ENCODE peak calls at places on chromosomes 3 and 15, in eight cellular contexts. V, Z, P, K, L, M, U and T are unnamed samples.

GRCh38 chr3:126419151-126419703 is 24.5 kb downstream of the CFAP100 start:
- DNase-seq in V (no peak), Z (no peak), P (peak; percentile 20), K (no peak), L (peak; percentile 34), M (no peak), U (no peak), T (no peak)

GRCh38 chr15:29449136-29449535 is 179.5 kb upstream of the NSMCE3 start:
- DNase-seq in V (no peak), Z (no peak), P (no peak), K (peak; percentile 13), L (no peak), M (no peak), U (no peak), T (no peak)

GRCh38 chr15:83654379-83655236 is 685 bp downstream of the ADAMTSL3 start:
- DNase-seq in V (peak; percentile 74), Z (no peak), P (peak; percentile 28), K (no peak), L (peak; percentile 82), M (no peak), U (no peak), T (no peak)

GRCh38 chr15:73941044-73941443 is 14.8 kb downstream of the LOXL1 start:
- DNase-seq in V (peak; percentile 26), Z (no peak), P (no peak), K (peak; percentile 14), L (no peak), M (no peak), U (no peak), T (peak; percentile 38)

GRCh38 chr3:105933871-105934270 is 65.1 kb upstream of the CBLB start:
- DNase-seq in V (no peak), Z (no peak), P (no peak), K (no peak), L (no peak), M (no peak), U (no peak), T (no peak)

GRCh38 chr3:73255609-73256029 is 194.2 kb downstream of the EBLN2 start:
- DNase-seq in V (no peak), Z (peak; percentile 60), P (peak; percentile 53), K (peak; percentile 4), L (no peak), M (no peak), U (no peak), T (peak; percentile 19)

GRCh38 chr3:2097641-2098191 is 950 bp upstream of the CNTN4 start:
- DNase-seq in V (no peak), Z (no peak), P (no peak), K (no peak), L (no peak), M (no peak), U (no peak), T (no peak)

GRCh38 chr15:67076147-67076843 is 10.9 kb downstream of the SMAD3 start:
- DNase-seq in V (no peak), Z (no peak), P (peak; percentile 58), K (peak; percentile 72), L (no peak), M (peak; percentile 69), U (no peak), T (no peak)

GRCh38 chr3:150607267-150608065 is 4.3 kb downstream of the SELENOT start:
- DNase-seq in V (no peak), Z (no peak), P (no peak), K (no peak), L (no peak), M (no peak), U (no peak), T (no peak)

GRCh38 chr15:92005154-92005553 is 151.6 kb downstream of the SLCO3A1 start:
- DNase-seq in V (no peak), Z (no peak), P (no peak), K (no peak), L (no peak), M (no peak), U (no peak), T (no peak)

GRCh38 chr3:28853830-28854229 is 427.0 kb upstream of the RBMS3 start:
- DNase-seq in V (no peak), Z (no peak), P (no peak), K (peak; percentile 5), L (no peak), M (no peak), U (no peak), T (no peak)

GRCh38 chr3:30638685-30639412 is 32.4 kb downstream of the TGFBR2 start:
- DNase-seq in V (no peak), Z (no peak), P (no peak), K (no peak), L (no peak), M (no peak), U (no peak), T (no peak)

GRCh38 chr3:100009285-100010086 is 104.8 kb downstream of the FILIP1L start:
- DNase-seq in V (no peak), Z (no peak), P (no peak), K (no peak), L (no peak), M (no peak), U (no peak), T (no peak)

GRCh38 chr15:57387644-57388076 is 11.4 kb downstream of the CGNL1 start:
- DNase-seq in V (no peak), Z (no peak), P (no peak), K (no peak), L (no peak), M (no peak), U (no peak), T (no peak)

GRCh38 chr15:30073915-30074314 is 8.8 kb upstream of the GOLGA8J start:
- DNase-seq in V (no peak), Z (no peak), P (no peak), K (no peak), L (no peak), M (no peak), U (no peak), T (no peak)

GRCh38 chr3:14335774-14336413 is 66.5 kb upstream of the SLC6A6 start:
- DNase-seq in V (no peak), Z (no peak), P (no peak), K (no peak), L (no peak), M (no peak), U (no peak), T (no peak)

GRCh38 chr3:107913671-107914070 is 177.2 kb downstream of the CD47 start:
- DNase-seq in V (no peak), Z (peak; percentile 32), P (no peak), K (no peak), L (no peak), M (no peak), U (no peak), T (no peak)

GRCh38 chr15:49877117-49877860 is 241.7 kb downstream of the ATP8B4 start:
- DNase-seq in V (no peak), Z (no peak), P (no peak), K (no peak), L (no peak), M (no peak), U (no peak), T (no peak)

GRCh38 chr3:38036906-38037305 is 2.1 kb upstream of the DLEC1 start:
- DNase-seq in V (no peak), Z (peak; percentile 9), P (no peak), K (no peak), L (no peak), M (no peak), U (no peak), T (no peak)

GRCh38 chr15:39585394-39585841 is 4.5 kb downstream of the THBS1 start:
- DNase-seq in V (no peak), Z (no peak), P (no peak), K (no peak), L (no peak), M (no peak), U (no peak), T (no peak)
- TF ChIP-seq POLR2A in V (no peak), Z (no peak), P (no peak), K (no peak), L (no peak), M (no peak), U (no peak), T (no peak)

GRCh38 chr3:53161345-53161819 is 373 bp downstream of the PRKCD start:
- DNase-seq in V (no peak), Z (no peak), P (no peak), K (no peak), L (peak; percentile 73), M (no peak), U (no peak), T (no peak)

GRCh38 chr3:53161820-53162671 is 1.0 kb downstream of the PRKCD start:
- DNase-seq in V (no peak), Z (no peak), P (no peak), K (peak; percentile 16), L (no peak), M (no peak), U (no peak), T (no peak)

GRCh38 chr3:53159415-53160135 is 1.4 kb upstream of the PRKCD start:
- DNase-seq in V (no peak), Z (no peak), P (peak; percentile 94), K (peak; percentile 20), L (no peak), M (no peak), U (no peak), T (no peak)

GRCh38 chr3:53160335-53160659 is 712 bp upstream of the PRKCD start:
- DNase-seq in V (no peak), Z (no peak), P (no peak), K (no peak), L (no peak), M (no peak), U (no peak), T (no peak)

GRCh38 chr3:53160660-53161344 is at the start of gene PRKCD:
- DNase-seq in V (peak; percentile 94), Z (peak; percentile 94), P (peak; percentile 91), K (peak; percentile 68), L (peak; percentile 93), M (peak; percentile 37), U (no peak), T (peak; percentile 94)
- TF ChIP-seq POLR2A in V (peak; percentile 63), Z (peak; percentile 86), P (no peak), K (peak; percentile 57), L (no peak), M (no peak), U (peak; percentile 78), T (peak; percentile 66)

GRCh38 chr3:39096775-39097174 is 10.7 kb downstream of the GORASP1 start:
- DNase-seq in V (no peak), Z (no peak), P (no peak), K (no peak), L (no peak), M (no peak), U (no peak), T (no peak)
- TF ChIP-seq POLR2A in V (no peak), Z (no peak), P (no peak), K (no peak), L (no peak), M (no peak), U (no peak), T (no peak)

GRCh38 chr3:50259432-50260026 is 9.4 kb upstream of the SEMA3B start:
- DNase-seq in V (no peak), Z (no peak), P (no peak), K (no peak), L (peak; percentile 74), M (no peak), U (no peak), T (no peak)
- TF ChIP-seq POLR2A in V (no peak), Z (no peak), P (no peak), K (no peak), L (no peak), M (no peak), U (no peak), T (no peak)